ENCODE peak calls at places on chromosomes 6 and 20, in four cellular contexts. A is LoVo; O is activated CD8-positive, alpha-beta memory T cell treated with anti-CD3 and anti-CD28 coated beads for 1 hour; N is neural crest cell. I is an unnamed sample.
A peak's percentile ranks its signal among the peaks of the same experiment; 100 is the strongest.

GRCh38 chr6:158764941-158765340 is 54.2 kb downstream of the EZR start:
- DNase-seq in O (no peak), N (no peak), A (no peak), I (no peak)

GRCh38 chr20:64099880-64100565 is 7.3 kb downstream of the NPBWR2 start:
- DNase-seq in N (no peak), A (no peak), O (no peak), I (no peak)

GRCh38 chr6:113351183-113351834 is 505.8 kb upstream of the MARCKS start:
- DNase-seq in A (no peak), N (no peak), O (no peak), I (no peak)

GRCh38 chr6:163588211-163588919 is 173.8 kb downstream of the QKI start:
- DNase-seq in N (no peak), A (no peak), O (no peak), I (no peak)

GRCh38 chr20:57389695-57390603 is 1.2 kb upstream of the RBM38 start:
- DNase-seq in A (no peak), N (no peak), O (no peak), I (no peak)

GRCh38 chr6:105028898-105029297 is 72.0 kb downstream of the LIN28B start:
- DNase-seq in A (no peak), O (no peak), N (no peak), I (no peak)

GRCh38 chr6:109799664-109800063 is 108.6 kb downstream of the FIG4 start:
- DNase-seq in O (no peak), N (no peak), A (peak; percentile 56), I (no peak)

GRCh38 chr20:43667341-43668132 is 623 bp downstream of the MYBL2 start:
- DNase-seq in N (peak; percentile 25), O (no peak), A (no peak), I (no peak)

GRCh38 chr6:71602385-71602949 is 283.9 kb upstream of the RIMS1 start:
- DNase-seq in A (no peak), N (no peak), O (no peak), I (no peak)

GRCh38 chr6:42774201-42774600 is 7.7 kb upstream of the BICRAL start:
- DNase-seq in A (no peak), N (no peak), O (no peak), I (no peak)

GRCh38 chr6:113642714-113643442 is 214.3 kb upstream of the MARCKS start:
- DNase-seq in N (no peak), O (no peak), A (peak; percentile 95), I (no peak)

GRCh38 chr6:158906926-158907325 is 87.8 kb upstream of the EZR start:
- DNase-seq in N (no peak), O (no peak), A (no peak), I (no peak)

GRCh38 chr6:130372786-130373185 is 7.0 kb downstream of the TMEM200A start:
- DNase-seq in N (no peak), O (no peak), A (no peak), I (no peak)

GRCh38 chr6:32886674-32887383 is 32.8 kb downstream of the PSMB9 start:
- DNase-seq in N (no peak), A (peak; percentile 68), O (no peak), I (no peak)

GRCh38 chr20:36015806-36016401 is 47.5 kb downstream of the CNBD2 start:
- DNase-seq in A (no peak), N (no peak), O (no peak), I (no peak)

GRCh38 chr6:8082954-8083858 is 19.0 kb upstream of the BLOC1S5 start:
- DNase-seq in A (no peak), O (no peak), N (no peak), I (no peak)

GRCh38 chr6:53582963-53583362 is 38.1 kb upstream of the GCLC start:
- DNase-seq in A (peak; percentile 26), N (no peak), O (no peak), I (no peak)

GRCh38 chr20:6908673-6909072 is 141.2 kb downstream of the BMP2 start:
- DNase-seq in O (no peak), N (no peak), A (no peak), I (no peak)

GRCh38 chr6:42118162-42119001 is 24.0 kb downstream of the C6orf132 start:
- DNase-seq in N (no peak), A (peak; percentile 92), O (no peak), I (no peak)

GRCh38 chr6:109793793-109794192 is 102.7 kb downstream of the FIG4 start:
- DNase-seq in N (no peak), A (peak; percentile 80), O (no peak), I (no peak)

GRCh38 chr6:83868639-83869038 is 9.2 kb downstream of the CYB5R4 start:
- DNase-seq in N (no peak), O (no peak), A (no peak), I (no peak)

GRCh38 chr6:13101409-13101808 is 226.9 kb downstream of the TBC1D7 start:
- DNase-seq in O (no peak), N (no peak), A (no peak), I (no peak)

GRCh38 chr6:71395731-71396409 is 107.3 kb downstream of the OGFRL1 start:
- DNase-seq in N (no peak), O (no peak), A (no peak), I (no peak)

GRCh38 chr6:120604510-120604909 is 729.8 kb downstream of the TBC1D32 start:
- DNase-seq in A (no peak), N (no peak), O (no peak), I (no peak)

GRCh38 chr6:36851149-36851614 is 11.9 kb upstream of the CPNE5 start:
- DNase-seq in O (no peak), A (peak; percentile 55), N (peak; percentile 46), I (peak; percentile 48)

GRCh38 chr6:134026597-134026996 is 25.8 kb downstream of the SLC2A12 start:
- DNase-seq in A (no peak), O (no peak), N (no peak), I (no peak)

GRCh38 chr6:89830385-89830809 is 717 bp downstream of the CASP8AP2 start:
- DNase-seq in O (no peak), N (no peak), A (no peak), I (no peak)

GRCh38 chr6:1890071-1890470 is 280.4 kb downstream of the FOXC1 start:
- DNase-seq in N (no peak), O (no peak), A (no peak), I (no peak)

GRCh38 chr6:1179571-1180459 is 132.1 kb upstream of the FOXQ1 start:
- DNase-seq in O (no peak), A (no peak), N (no peak), I (peak; percentile 80)

GRCh38 chr6:21402368-21402767 is 191.2 kb upstream of the SOX4 start:
- DNase-seq in A (no peak), N (no peak), O (no peak), I (no peak)

GRCh38 chr6:130587778-130588520 is 222.1 kb downstream of the TMEM200A start:
- DNase-seq in N (no peak), A (no peak), O (no peak), I (no peak)

GRCh38 chr6:155779421-155779820 is 323.8 kb upstream of the NOX3 start:
- DNase-seq in O (no peak), N (no peak), A (no peak), I (no peak)